ENCODE peak calls at places on chromosomes 7 and 10, in five cellular contexts. N is neuronal stem cell, G is H1, K is mesenchymal stem cell, Z is H9. I is an unnamed sample.

GRCh38 chr7:18189495-18190126 is 162.0 kb upstream of the PRPS1L1 start:
- DNase-seq in N (no peak), G (no peak), K (no peak), Z (no peak), I (no peak)

GRCh38 chr7:40331915-40332314 is 197.1 kb downstream of the SUGCT start:
- DNase-seq in N (no peak), G (no peak), K (no peak), Z (no peak), I (no peak)

GRCh38 chr7:122485841-122486240 is 181.3 kb upstream of the FEZF1 start:
- DNase-seq in N (no peak), G (no peak), K (peak), Z (no peak), I (peak)

GRCh38 chr7:22270371-22270770 is 86.6 kb downstream of the RAPGEF5 start:
- DNase-seq in N (no peak), G (no peak), K (no peak), Z (no peak), I (no peak)

GRCh38 chr10:99394256-99394655 is 36.2 kb downstream of the GOT1 start:
- DNase-seq in N (no peak), G (no peak), K (no peak), Z (no peak), I (no peak)

GRCh38 chr7:38235606-38236005 is 37.8 kb downstream of the TARP start:
- DNase-seq in N (no peak), G (no peak), K (no peak), Z (no peak), I (no peak)

GRCh38 chr10:60444494-60445064 is 54.9 kb upstream of the ANK3 start:
- DNase-seq in N (peak), G (no peak), K (no peak), Z (no peak), I (no peak)

GRCh38 chr10:68560201-68560915 is at the start of gene TET1:
- DNase-seq in N (peak), G (peak), K (peak), Z (peak), I (no peak)

GRCh38 chr10:62005281-62005680 is 103.8 kb downstream of the ARID5B start:
- DNase-seq in N (no peak), G (no peak), K (peak), Z (no peak), I (no peak)

GRCh38 chr7:83861-84632 is 108.3 kb upstream of the FAM20C start:
- DNase-seq in N (no peak), G (no peak), K (no peak), Z (peak), I (no peak)

GRCh38 chr10:97312897-97313296 is 6.2 kb upstream of the FRAT1 start:
- DNase-seq in N (no peak), G (no peak), K (no peak), Z (no peak), I (no peak)
- H2BK12ac ChIP-seq in N (no peak), G (no peak), K (no peak), Z (no peak), I (no peak)

DNA sequence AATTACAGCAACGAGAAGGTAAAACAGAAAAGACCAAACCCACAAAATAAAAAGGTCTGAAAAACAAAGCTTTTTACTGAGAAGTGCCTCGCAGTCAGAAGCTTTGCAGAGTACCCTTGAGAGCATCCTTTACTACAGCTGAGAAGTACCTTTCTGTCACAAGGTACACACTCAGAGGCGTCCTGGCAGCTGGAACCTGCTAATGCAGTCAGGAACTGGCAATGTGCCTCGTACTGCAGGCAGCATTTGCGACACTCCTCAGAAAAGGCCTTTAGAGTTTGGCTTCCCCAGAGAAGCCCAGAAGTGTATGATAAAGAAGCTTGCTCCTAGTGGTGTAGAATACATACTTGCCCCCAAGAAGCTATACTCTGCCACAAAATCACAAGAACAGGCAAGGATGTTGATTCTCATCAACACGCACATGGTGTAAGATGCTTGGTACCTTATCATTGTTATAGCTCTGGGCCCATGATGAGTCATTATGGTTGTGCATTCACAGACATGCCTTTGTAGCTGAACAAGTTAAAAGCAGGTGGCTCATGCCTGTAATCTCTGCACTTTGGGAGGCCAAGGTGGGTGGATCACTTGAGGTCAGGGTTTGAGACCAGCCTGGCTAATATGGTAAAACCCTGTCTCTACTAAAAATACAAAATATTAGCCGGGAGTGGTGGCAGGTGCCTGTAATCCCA is 2.0 kb upstream of the GTPBP4 start:
- DNase-seq in N (no peak), G (no peak), K (peak), Z (no peak), I (peak)
- H3K4me2 ChIP-seq in N (no peak), G (no peak), K (no peak), Z (no peak), I (no peak)

GRCh38 chr7:159076340-159076739 is 68.3 kb downstream of the VIPR2 start:
- DNase-seq in N (no peak), G (no peak), K (no peak), Z (no peak), I (no peak)
- H2BK12ac ChIP-seq in N (no peak), G (no peak), K (no peak), Z (no peak), I (no peak)

GRCh38 chr10:2899246-2899645 is 168.1 kb upstream of the PFKP start:
- DNase-seq in N (no peak), G (no peak), K (no peak), Z (no peak), I (no peak)

GRCh38 chr10:2897619-2898508 is 169.5 kb upstream of the PFKP start:
- DNase-seq in N (no peak), G (no peak), K (peak), Z (no peak), I (peak)

GRCh38 chr10:2900530-2900929 is 166.8 kb upstream of the PFKP start:
- DNase-seq in N (no peak), G (no peak), K (no peak), Z (no peak), I (no peak)

GRCh38 chr10:2895616-2896196 is 171.6 kb upstream of the PFKP start:
- DNase-seq in N (no peak), G (no peak), K (no peak), Z (no peak), I (no peak)

DNA sequence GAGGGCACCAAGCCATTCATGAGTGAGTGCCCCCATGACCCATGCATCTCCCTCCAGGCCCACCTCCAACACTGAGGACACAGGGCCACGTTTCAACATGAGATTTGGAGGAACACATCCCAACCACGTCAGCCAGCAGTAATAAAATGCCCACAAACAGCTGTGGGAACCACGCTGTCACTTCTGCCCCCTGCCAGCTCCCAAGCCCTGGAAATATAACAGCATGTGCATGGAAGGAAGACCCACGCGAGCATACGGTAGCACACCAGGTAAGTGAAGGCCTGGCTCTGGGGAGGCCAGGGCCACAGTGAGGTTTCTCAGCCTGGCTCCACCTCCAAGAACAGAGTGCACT is 168.9 kb upstream of the PFKP start:
- DNase-seq in N (no peak), G (no peak), K (no peak), Z (no peak), I (no peak)
- H3K4me2 ChIP-seq in N (no peak), G (no peak), K (no peak), Z (no peak), I (no peak)

GRCh38 chr7:96224073-96224472 is 97.8 kb downstream of the SLC25A13 start:
- DNase-seq in N (no peak), G (no peak), K (no peak), Z (no peak), I (no peak)
- H2BK12ac ChIP-seq in N (no peak), G (no peak), K (no peak), Z (no peak), I (no peak)

DNA sequence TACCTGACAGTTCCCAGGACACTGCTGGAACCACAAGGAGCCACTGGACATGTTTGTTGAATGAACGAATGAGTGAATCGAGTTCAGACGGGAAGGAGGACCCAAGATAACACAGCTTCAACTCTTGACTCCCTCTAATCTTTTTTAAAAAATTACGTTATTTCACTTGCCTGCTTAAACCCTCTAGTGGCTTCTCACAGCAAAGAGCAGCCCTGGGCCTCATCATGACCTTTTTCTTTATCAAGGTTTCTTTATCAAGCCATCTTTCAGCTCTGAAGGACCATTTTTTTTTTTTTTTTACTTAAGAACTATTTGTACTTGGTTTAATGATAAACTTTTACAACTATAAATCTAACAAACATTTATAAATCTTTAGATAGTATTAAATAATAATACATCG is 110.6 kb downstream of the TAX1BP1 start:
- DNase-seq in N (no peak), G (no peak), K (no peak), Z (no peak), I (no peak)
- H3K4me2 ChIP-seq in N (no peak), G (no peak), K (no peak), Z (no peak), I (no peak)

GRCh38 chr10:119162693-119163092 is 2.8 kb downstream of the SFXN4 start:
- DNase-seq in N (no peak), G (no peak), K (no peak), Z (no peak), I (no peak)
- H2BK12ac ChIP-seq in N (no peak), G (no peak), K (no peak), Z (no peak), I (no peak)